ENCODE peak calls at places on chromosomes 5 and 9, in six cellular contexts. T is WTC11, A is RWPE1, Y is glutamatergic neuron, P is GM12865, C is natural killer cell. W is an unnamed sample.
A peak's percentile ranks its signal among the peaks of the same experiment; 100 is the strongest.

GRCh38 chr5:65721050-65721774 is 697 bp downstream of the SGTB start:
- DNase-seq in A (peak; percentile 67), T (peak; percentile 19), P (peak; percentile 30), C (no peak), Y (peak; percentile 62), W (no peak)

GRCh38 chr5:6819521-6819920 is 106.3 kb downstream of the TENT4A start:
- DNase-seq in C (no peak), A (no peak), T (peak; percentile 23), P (no peak), Y (no peak), W (no peak)

GRCh38 chr9:7656648-7657047 is 142.9 kb downstream of the DMAC1 start:
- DNase-seq in Y (no peak), T (no peak), P (no peak), A (no peak), C (no peak), W (no peak)

GRCh38 chr9:110148384-110148783 is 59.6 kb downstream of the C9orf152 start:
- DNase-seq in Y (no peak), C (no peak), T (no peak), P (peak; percentile 93), A (no peak), W (no peak)

GRCh38 chr5:39236718-39237117 is 17.4 kb upstream of the FYB1 start:
- DNase-seq in P (no peak), A (no peak), T (no peak), Y (no peak), C (no peak), W (no peak)

GRCh38 chr9:2209400-2209799 is 194.3 kb downstream of the SMARCA2 start:
- DNase-seq in C (no peak), A (no peak), Y (no peak), P (no peak), T (no peak), W (no peak)

GRCh38 chr5:138459311-138459710 is 6.0 kb upstream of the EGR1 start:
- DNase-seq in C (peak; percentile 83), T (no peak), A (no peak), P (peak; percentile 66), Y (no peak), W (no peak)

GRCh38 chr5:56803894-56804293 is 11.5 kb upstream of the MAP3K1 start:
- DNase-seq in C (no peak), T (no peak), P (no peak), A (no peak), Y (no peak), W (no peak)

GRCh38 chr9:96620832-96621269 is 1.2 kb upstream of the CDC14B start:
- DNase-seq in C (no peak), Y (no peak), T (peak; percentile 46), P (no peak), A (no peak), W (no peak)

GRCh38 chr9:135816179-135816970 is 91.0 kb downstream of the CAMSAP1 start:
- DNase-seq in A (no peak), C (no peak), T (no peak), Y (peak; percentile 67), P (no peak), W (no peak)

GRCh38 chr9:85212887-85213286 is 528.9 kb downstream of the AGTPBP1 start:
- DNase-seq in P (no peak), T (no peak), A (peak; percentile 88), C (no peak), Y (no peak), W (no peak)

GRCh38 chr5:172343741-172344140 is 60.2 kb upstream of the UBTD2 start:
- DNase-seq in C (no peak), Y (no peak), T (no peak), P (no peak), A (no peak), W (no peak)

GRCh38 chr5:158599132-158599531 is 500.6 kb downstream of the EBF1 start:
- DNase-seq in A (no peak), T (no peak), P (no peak), Y (no peak), C (no peak), W (no peak)

GRCh38 chr5:78628260-78629024 is 20.1 kb downstream of the LHFPL2 start:
- DNase-seq in P (no peak), Y (no peak), T (no peak), C (no peak), A (no peak), W (no peak)

GRCh38 chr5:64947031-64947430 is 178.3 kb downstream of the CWC27 start:
- DNase-seq in Y (no peak), C (no peak), P (no peak), T (no peak), A (no peak), W (no peak)

GRCh38 chr5:9209846-9210547 is 335.9 kb downstream of the SEMA5A start:
- DNase-seq in Y (no peak), P (no peak), A (no peak), T (no peak), C (no peak), W (no peak)

GRCh38 chr5:176639981-176640380 is 7.3 kb upstream of the TSPAN17 start:
- DNase-seq in C (no peak), Y (no peak), T (no peak), A (no peak), P (no peak), W (no peak)

GRCh38 chr9:4138180-4138579 is 161.7 kb downstream of the GLIS3 start:
- DNase-seq in A (no peak), Y (no peak), P (no peak), T (no peak), C (no peak), W (no peak)

GRCh38 chr9:112271466-112272098 is 61.8 kb downstream of the PTBP3 start:
- DNase-seq in P (no peak), T (no peak), Y (no peak), C (no peak), A (peak; percentile 36), W (no peak)

GRCh38 chr9:96449522-96449843 is 486 bp upstream of the HABP4 start:
- DNase-seq in T (peak; percentile 27), P (no peak), A (no peak), C (no peak), Y (peak; percentile 21), W (no peak)

GRCh38 chr5:134174841-134175839 is 1.6 kb downstream of the SKP1 start:
- DNase-seq in A (peak; percentile 32), Y (no peak), P (peak; percentile 14), T (no peak), C (no peak), W (no peak)

GRCh38 chr5:154829589-154830218 is 20.7 kb downstream of the FAXDC2 start:
- DNase-seq in A (peak; percentile 94), C (no peak), Y (no peak), T (no peak), P (no peak), W (no peak)

GRCh38 chr5:73507062-73507461 is 8.8 kb downstream of the BTF3 start:
- DNase-seq in C (no peak), Y (no peak), P (no peak), T (no peak), A (no peak), W (no peak)

GRCh38 chr5:53246042-53246836 is 136.7 kb upstream of the MOCS2 start:
- DNase-seq in P (no peak), Y (no peak), A (peak; percentile 84), T (no peak), C (no peak), W (no peak)

GRCh38 chr5:172437445-172438303 is 16.7 kb downstream of the SH3PXD2B start:
- DNase-seq in C (no peak), P (no peak), A (peak; percentile 83), Y (no peak), T (no peak), W (no peak)

GRCh38 chr5:41878173-41878572 is 7.9 kb upstream of the OXCT1 start:
- DNase-seq in P (no peak), Y (no peak), T (no peak), C (no peak), A (no peak), W (no peak)

GRCh38 chr5:29649321-29649720 is 1544.2 kb upstream of the CDH6 start:
- DNase-seq in T (no peak), Y (no peak), P (no peak), C (no peak), A (no peak), W (no peak)

GRCh38 chr5:119287547-119288073 is 68.2 kb upstream of the TNFAIP8 start:
- DNase-seq in C (no peak), T (no peak), P (peak; percentile 56), Y (no peak), A (peak; percentile 37), W (no peak)

GRCh38 chr9:6150483-6150882 is 65.1 kb upstream of the IL33 start:
- DNase-seq in Y (no peak), C (no peak), A (no peak), P (no peak), T (no peak), W (no peak)

GRCh38 chr5:54904425-54904824 is 81.0 kb downstream of the ESM1 start:
- DNase-seq in P (no peak), C (no peak), Y (no peak), A (peak; percentile 60), T (peak; percentile 12), W (no peak)
- TF ChIP-seq CTCF in P (no peak), C (no peak), Y (peak; percentile 46), A (peak; percentile 47), T (no peak), W (peak; percentile 15)

GRCh38 chr9:79686381-79687130 is 114.8 kb downstream of the TLE4 start:
- DNase-seq in A (no peak), C (no peak), T (no peak), P (no peak), Y (no peak), W (no peak)
- TF ChIP-seq CTCF in A (no peak), C (no peak), T (no peak), P (no peak), Y (no peak), W (no peak)

DNA sequence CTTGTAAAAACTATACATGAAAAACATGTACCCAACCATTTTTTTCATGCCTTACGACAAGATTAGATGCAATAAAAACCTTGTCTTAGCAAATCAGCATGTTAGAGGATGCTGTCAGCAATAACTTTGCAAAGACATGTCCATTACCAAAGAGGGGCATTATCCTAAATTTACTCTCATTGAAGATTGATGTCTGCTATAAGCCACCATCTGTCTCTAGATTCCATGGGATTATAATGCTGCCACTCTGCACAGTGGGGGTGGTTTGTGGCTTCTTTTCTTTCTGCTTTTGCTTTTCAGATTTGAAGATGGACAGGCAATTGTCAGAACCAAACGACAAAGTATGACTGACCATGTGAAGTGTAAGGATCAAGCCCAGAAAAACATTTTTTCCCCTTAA is 724.1 kb upstream of the ZNF608 start:
- DNase-seq in C (no peak), P (no peak), T (no peak), A (no peak), Y (no peak), W (no peak)
- TF ChIP-seq CTCF in C (no peak), P (no peak), T (no peak), A (no peak), Y (no peak), W (no peak)

DNA sequence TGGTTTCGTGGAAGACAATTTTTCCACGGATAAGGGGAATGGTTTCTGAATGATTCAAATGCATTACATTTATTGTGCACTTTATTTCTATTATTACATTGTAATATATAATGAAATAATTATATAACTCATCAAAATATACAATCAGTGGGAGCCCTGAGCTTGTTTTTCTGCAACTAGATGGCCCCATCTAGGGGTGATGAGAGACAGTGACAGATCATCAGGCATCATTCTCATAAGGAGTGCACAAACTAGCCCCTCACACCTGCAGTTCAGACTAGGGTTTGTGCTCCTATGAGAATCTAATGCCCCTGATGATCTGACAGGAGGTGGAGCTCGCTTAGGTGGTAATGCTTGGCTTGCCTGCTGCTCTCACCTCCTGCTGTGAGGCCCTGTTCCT is 6.4 kb downstream of the ISCA1 start:
- DNase-seq in A (no peak), P (no peak), Y (no peak), C (no peak), T (no peak), W (no peak)
- TF ChIP-seq CTCF in A (no peak), P (no peak), Y (peak; percentile 36), C (no peak), T (peak; percentile 35), W (peak; percentile 20)

GRCh38 chr5:117424559-117424958 is 849.9 kb upstream of the SEMA6A start:
- DNase-seq in P (no peak), C (no peak), Y (no peak), T (no peak), A (no peak), W (no peak)
- TF ChIP-seq CTCF in P (no peak), C (no peak), Y (no peak), T (no peak), A (no peak), W (no peak)